ENCODE peak calls at places on chromosomes 16 and 17, in ten cellular contexts. F, U, E, A, I, T, R, W, D and N are unnamed samples.

GRCh38 chr16:2520784-2521577 is 810 bp downstream of the AMDHD2 start:
- DNase-seq in F (peak; percentile 87), U (peak; percentile 53), E (no peak), A (no peak), I (no peak), T (no peak), R (no peak), W (no peak), D (peak; percentile 76), N (peak; percentile 40)

GRCh38 chr16:2438121-2438520 is 8.9 kb downstream of the CCNF start:
- DNase-seq in F (no peak), U (no peak), E (no peak), A (no peak), I (no peak), T (no peak), R (no peak), W (no peak), D (no peak), N (no peak)

GRCh38 chr17:82858376-82859126 is 18.7 kb upstream of the ZNF750 start:
- DNase-seq in F (peak; percentile 35), U (no peak), E (no peak), A (no peak), I (no peak), T (no peak), R (no peak), W (no peak), D (no peak), N (peak; percentile 75)

GRCh38 chr16:74673876-74674275 is 7.2 kb upstream of the RFWD3 start:
- DNase-seq in F (no peak), U (no peak), E (no peak), A (no peak), I (no peak), T (no peak), R (no peak), W (no peak), D (no peak), N (no peak)

GRCh38 chr16:87704754-87705353 is 60.9 kb downstream of the KLHDC4 start:
- DNase-seq in F (no peak), U (no peak), E (no peak), A (no peak), I (peak; percentile 22), T (no peak), R (no peak), W (no peak), D (no peak), N (no peak)

GRCh38 chr16:83552193-83552592 is 255.6 kb upstream of the HSBP1 start:
- DNase-seq in F (no peak), U (no peak), E (no peak), A (no peak), I (peak; percentile 38), T (peak; percentile 26), R (no peak), W (peak; percentile 77), D (no peak), N (peak; percentile 24)

GRCh38 chr16:91484-91883 is 13.5 kb downstream of the MPG start:
- DNase-seq in F (no peak), U (no peak), E (peak; percentile 52), A (no peak), I (no peak), T (peak; percentile 92), R (no peak), W (no peak), D (no peak), N (no peak)

GRCh38 chr17:81053043-81053970 is 18.4 kb downstream of the BAIAP2 start:
- DNase-seq in F (no peak), U (no peak), E (no peak), A (no peak), I (peak; percentile 62), T (no peak), R (peak; percentile 29), W (no peak), D (no peak), N (no peak)

DNA sequence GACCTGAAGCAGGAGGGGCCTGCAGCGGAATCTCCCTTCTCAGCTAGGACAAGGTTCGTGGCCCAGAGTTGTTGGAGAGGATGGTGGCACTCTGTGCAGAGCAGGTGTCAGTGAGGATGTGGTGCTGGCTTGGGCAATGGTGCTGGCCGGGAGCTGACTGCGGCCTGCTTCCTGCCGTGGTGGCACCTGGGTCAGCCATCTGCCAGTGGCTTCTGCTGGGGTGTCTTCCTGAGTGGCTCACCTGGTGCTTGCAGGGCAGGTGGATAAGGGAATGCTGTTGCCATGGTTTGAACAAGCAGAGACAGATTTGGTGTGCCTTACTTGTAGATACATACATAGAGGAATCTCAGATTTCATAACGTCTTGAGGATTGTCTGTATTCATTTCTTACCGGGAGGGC is 69.6 kb downstream of the SEC14L1 start:
- DNase-seq in F (no peak), U (no peak), E (no peak), A (no peak), I (no peak), T (no peak), R (no peak), W (no peak), D (no peak), N (peak; percentile 38)
- H3K4me1 ChIP-seq in F (no peaks in the 10 kb centered on the region), U (peaks cover 4% of the 10 kb centered on the region), E (peaks cover 98% of the 10 kb centered on the region), A (peaks cover 80% of the 10 kb centered on the region), I (peaks cover 10% of the 10 kb centered on the region), T (peaks cover 38% of the 10 kb centered on the region), R (peaks cover 39% of the 10 kb centered on the region), W (no peaks in the 10 kb centered on the region), D (peaks cover 27% of the 10 kb centered on the region), N (no peaks in the 10 kb centered on the region)

GRCh38 chr16:30761427-30761927 is 385 bp downstream of the CFAP119 start:
- DNase-seq in F (peak; percentile 39), U (peak; percentile 70), E (peak; percentile 18), A (no peak), I (peak; percentile 18), T (peak; percentile 60), R (peak; percentile 41), W (peak; percentile 20), D (peak; percentile 70), N (no peak)

GRCh38 chr16:30762991-30763725 is 1.0 kb downstream of the RNF40 start:
- DNase-seq in F (no peak), U (no peak), E (no peak), A (no peak), I (no peak), T (no peak), R (peak; percentile 11), W (no peak), D (no peak), N (no peak)

GRCh38 chr16:30764086-30764485 is 2.0 kb downstream of the RNF40 start:
- DNase-seq in F (no peak), U (no peak), E (no peak), A (no peak), I (no peak), T (no peak), R (no peak), W (no peak), D (no peak), N (no peak)

GRCh38 chr16:30760577-30761426 is 1.1 kb downstream of the CFAP119 start:
- DNase-seq in F (no peak), U (no peak), E (no peak), A (no peak), I (no peak), T (no peak), R (no peak), W (no peak), D (no peak), N (no peak)

DNA sequence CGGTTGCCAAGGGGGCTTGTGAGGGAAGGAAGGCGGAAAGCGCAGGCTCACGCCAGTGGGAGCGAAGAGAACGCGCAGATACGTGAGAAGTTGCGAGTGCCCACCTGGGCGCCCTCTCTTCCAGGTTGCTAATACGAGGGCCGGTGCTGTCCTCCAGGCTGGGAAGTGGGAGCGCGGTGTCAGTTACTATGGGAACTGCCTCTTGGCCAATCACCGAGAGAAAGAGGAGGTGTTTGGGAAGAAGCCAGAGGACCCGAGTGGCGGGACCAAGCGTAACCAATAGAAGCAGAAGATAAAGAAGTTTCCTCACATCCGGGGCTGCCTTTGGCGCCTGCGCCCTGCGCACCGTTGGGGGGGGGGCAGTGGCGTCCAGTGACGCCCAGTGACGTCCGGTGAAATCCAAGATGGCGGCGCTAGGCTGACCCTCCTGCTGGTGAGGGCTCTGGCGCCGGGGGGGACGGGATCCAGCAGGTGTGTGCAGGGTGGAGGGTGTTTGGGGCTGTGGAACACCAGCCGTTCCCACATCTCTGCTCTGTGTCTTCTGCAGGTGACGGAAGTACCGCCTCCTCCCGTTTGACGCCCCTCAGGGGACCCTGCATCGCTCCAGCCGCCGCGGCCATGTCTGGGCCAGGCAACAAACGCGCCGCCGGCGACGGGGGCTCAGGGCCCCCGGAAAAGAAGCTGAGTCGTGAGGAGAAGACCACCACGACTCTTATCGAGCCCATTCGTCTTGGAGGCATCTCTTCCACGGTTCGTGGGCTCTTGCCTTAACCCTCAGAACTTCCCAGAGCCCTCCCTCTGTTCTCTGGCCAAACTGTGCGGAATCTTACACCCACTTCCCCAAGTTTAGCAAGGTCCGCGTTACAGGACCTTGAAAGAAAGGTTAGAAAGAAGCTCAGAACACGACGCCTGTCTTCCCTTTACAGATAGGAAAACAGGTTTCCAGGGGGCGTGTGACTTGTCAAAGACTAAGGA is at the start of the genes CFAP119 and RNF40:
- DNase-seq in F (peak; percentile 93), U (peak; percentile 98), E (peak; percentile 95), A (peak; percentile 98), I (peak; percentile 93), T (peak; percentile 98), R (peak; percentile 99), W (peak; percentile 97), D (peak; percentile 97), N (peak; percentile 96)
- H3K4me1 ChIP-seq in F (peaks cover 38% of the 10 kb centered on the region), U (peaks cover 15% of the 10 kb centered on the region), E (peaks cover 54% of the 10 kb centered on the region), A (peaks cover 35% of the 10 kb centered on the region), I (peaks cover 12% of the 10 kb centered on the region), T (peaks cover 10% of the 10 kb centered on the region), R (peaks cover 15% of the 10 kb centered on the region), W (peaks cover 12% of the 10 kb centered on the region), D (peaks cover 25% of the 10 kb centered on the region), N (peaks cover 4% of the 10 kb centered on the region)

GRCh38 chr16:66103245-66103644 is 263.2 kb upstream of the CDH5 start:
- DNase-seq in F (no peak), U (no peak), E (no peak), A (no peak), I (no peak), T (peak; percentile 53), R (no peak), W (peak; percentile 58), D (no peak), N (no peak)

GRCh38 chr16:66109677-66110076 is 256.8 kb upstream of the CDH5 start:
- DNase-seq in F (no peak), U (no peak), E (no peak), A (no peak), I (no peak), T (no peak), R (no peak), W (no peak), D (no peak), N (no peak)

DNA sequence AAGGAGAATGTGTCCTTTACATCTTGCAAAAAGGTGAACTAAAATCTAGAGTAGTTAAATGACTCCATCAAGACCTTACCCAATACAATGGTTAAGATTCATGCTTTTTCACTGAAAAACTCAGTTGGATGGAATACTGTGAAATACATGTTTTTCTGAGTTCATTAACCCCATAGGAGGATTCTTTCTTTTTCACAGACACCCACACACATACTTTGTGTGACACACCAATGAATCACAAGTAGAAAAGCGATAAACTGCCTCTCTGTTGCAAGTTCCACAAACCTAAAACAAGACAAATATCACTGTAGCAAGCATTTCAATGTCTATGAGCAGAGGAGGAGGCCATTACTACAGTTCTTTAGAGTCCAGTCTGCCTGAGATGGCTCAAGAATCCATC is 258.8 kb upstream of the CDH5 start:
- DNase-seq in F (no peak), U (no peak), E (no peak), A (no peak), I (peak; percentile 95), T (no peak), R (no peak), W (peak; percentile 93), D (no peak), N (no peak)
- H3K4me1 ChIP-seq in F (no peaks in the 10 kb centered on the region), U (no peaks in the 10 kb centered on the region), E (peaks cover 6% of the 10 kb centered on the region), A (peaks cover 6% of the 10 kb centered on the region), I (peaks cover 17% of the 10 kb centered on the region), T (peaks cover 10% of the 10 kb centered on the region), R (no peaks in the 10 kb centered on the region), W (peaks cover 11% of the 10 kb centered on the region), D (no peaks in the 10 kb centered on the region), N (no peaks in the 10 kb centered on the region)

GRCh38 chr17:2406903-2407790 is 6.3 kb upstream of the MNT start:
- DNase-seq in F (no peak), U (no peak), E (peak; percentile 58), A (peak; percentile 65), I (peak; percentile 87), T (no peak), R (peak; percentile 84), W (peak; percentile 92), D (no peak), N (peak; percentile 93)
- H3K4me1 ChIP-seq in F (peaks cover 9% of the 10 kb centered on the region), U (peaks cover 5% of the 10 kb centered on the region), E (peaks cover 59% of the 10 kb centered on the region), A (peaks cover 59% of the 10 kb centered on the region), I (peaks cover 44% of the 10 kb centered on the region), T (peaks cover 51% of the 10 kb centered on the region), R (peaks cover 33% of the 10 kb centered on the region), W (peaks cover 33% of the 10 kb centered on the region), D (peaks cover 41% of the 10 kb centered on the region), N (peaks cover 31% of the 10 kb centered on the region)